ENCODE peak calls at places on chromosomes 13 and 19, in four cellular contexts. B, W, V and X are unnamed samples. For H3K36me3, the result is how much of the 10 kb centered on the place peaks cover.

GRCh38 chr13:65985632-65986031 is 1244.5 kb downstream of the PCDH9 start:
- DNase-seq in B (no peak), V (peak), W (no peak), X (no peak)

GRCh38 chr19:50639121-50640112 is at the start of gene SYT3:
- DNase-seq in B (peak), W (peak), V (peak), X (no peak)

GRCh38 chr19:45103625-45104319 is 10.8 kb downstream of the PPP1R37 start:
- DNase-seq in W (no peak), B (no peak), V (no peak), X (no peak)

GRCh38 chr19:28960986-28961705 is 251.8 kb downstream of the UQCRFS1 start:
- DNase-seq in V (no peak), W (no peak), B (peak), X (no peak)

GRCh38 chr13:27450921-27451461 is 627 bp upstream of the MTIF3 start:
- DNase-seq in W (peak), V (peak), B (peak), X (no peak)

GRCh38 chr19:39937094-39937493 is 2.7 kb upstream of the FCGBP start:
- DNase-seq in B (no peak), W (no peak), V (no peak), X (no peak)

GRCh38 chr19:34365463-34366401 is 736 bp downstream of the GPI start:
- DNase-seq in W (peak), B (peak), V (peak), X (no peak)

GRCh38 chr13:23159205-23159586 is 21.6 kb upstream of the SGCG start:
- DNase-seq in V (peak), W (no peak), B (peak), X (no peak)

GRCh38 chr13:32134991-32135390 is 103.4 kb downstream of the FRY start:
- DNase-seq in V (no peak), W (no peak), B (no peak), X (no peak)

GRCh38 chr13:25645681-25646080 is 273.9 kb downstream of the ATP8A2 start:
- DNase-seq in V (no peak), B (no peak), W (no peak), X (no peak)

GRCh38 chr13:68481130-68481529 is 1251.0 kb upstream of the PCDH9 start:
- DNase-seq in B (no peak), V (no peak), W (no peak), X (no peak)

GRCh38 chr19:15072930-15073647 is 8.9 kb upstream of the OR1I1 start:
- DNase-seq in B (no peak), V (no peak), W (no peak), X (no peak)

GRCh38 chr13:79810671-79811070 is 329.7 kb downstream of the NDFIP2 start:
- DNase-seq in V (no peak), B (peak), W (no peak), X (no peak)

GRCh38 chr13:71882120-71882519 is 15.1 kb upstream of the DACH1 start:
- DNase-seq in B (no peak), W (no peak), V (no peak), X (no peak)

GRCh38 chr13:45194081-45194939 is 6.5 kb downstream of the KCTD4 start:
- DNase-seq in V (peak), B (peak), W (peak), X (no peak)

GRCh38 chr19:17037184-17037583 is 10.6 kb upstream of the CPAMD8 start:
- DNase-seq in B (no peak), V (no peak), W (no peak), X (no peak)

GRCh38 chr19:10363789-10364281 is 16.5 kb downstream of the TYK2 start:
- DNase-seq in B (no peak), W (no peak), V (no peak), X (no peak)

GRCh38 chr19:35414442-35414841 is 33.6 kb upstream of the FFAR2 start:
- DNase-seq in B (no peak), V (no peak), W (no peak), X (no peak)

GRCh38 chr13:35785563-35786327 is 309.3 kb upstream of the MAB21L1 start:
- DNase-seq in V (no peak), B (no peak), W (no peak), X (no peak)

GRCh38 chr19:11444059-11444458 is 8.6 kb downstream of the PRKCSH start:
- DNase-seq in W (no peak), V (no peak), B (no peak), X (no peak)

GRCh38 chr19:11331502-11331901 is 8.0 kb downstream of the RAB3D start:
- DNase-seq in B (no peak), W (no peak), V (no peak), X (no peak)

GRCh38 chr19:16508546-16508945 is 12.4 kb downstream of the C19orf44 start:
- DNase-seq in W (no peak), V (no peak), B (no peak), X (no peak)

GRCh38 chr13:45296259-45296658 is 44.7 kb downstream of the TPT1 start:
- DNase-seq in V (no peak), B (peak), W (no peak), X (no peak)

GRCh38 chr19:31279436-31279765 is 69.8 kb downstream of the TSHZ3 start:
- DNase-seq in B (no peak), V (no peak), W (peak), X (no peak)

GRCh38 chr19:56110515-56111448 is 10.3 kb downstream of the ZNF787 start:
- DNase-seq in V (peak), W (no peak), B (peak), X (no peak)

GRCh38 chr19:39398297-39398864 is 7.2 kb downstream of the MED29 start:
- DNase-seq in B (peak), W (peak), V (peak), X (no peak)

GRCh38 chr19:51590441-51590840 is 19.4 kb downstream of the ZNF175 start:
- DNase-seq in W (no peak), V (no peak), B (no peak), X (no peak)

GRCh38 chr19:39997595-39998216 is 846 bp downstream of the ZNF546 start:
- DNase-seq in W (no peak), B (peak), V (peak), X (no peak)

GRCh38 chr13:79767126-79767525 is 286.2 kb downstream of the NDFIP2 start:
- DNase-seq in V (no peak), B (no peak), W (no peak), X (no peak)

GRCh38 chr19:51688665-51689571 is 4.2 kb upstream of the SPACA6 start:
- DNase-seq in V (peak), B (peak), W (peak), X (no peak)

GRCh38 chr19:18393836-18394235 is 3.6 kb downstream of the LRRC25 start:
- DNase-seq in V (no peak), B (no peak), W (no peak), X (no peak)
- TF ChIP-seq POLR2A in V (no peak), B (no peak), W (no peak), X (no peak)

GRCh38 chr13:112822851-112823250 is 133.0 kb downstream of the ATP11A start:
- DNase-seq in V (no peak), B (no peak), W (peak), X (no peak)
- H3K36me3 ChIP-seq in V (under half), B (under half), W (half or more), X (under half)

DNA sequence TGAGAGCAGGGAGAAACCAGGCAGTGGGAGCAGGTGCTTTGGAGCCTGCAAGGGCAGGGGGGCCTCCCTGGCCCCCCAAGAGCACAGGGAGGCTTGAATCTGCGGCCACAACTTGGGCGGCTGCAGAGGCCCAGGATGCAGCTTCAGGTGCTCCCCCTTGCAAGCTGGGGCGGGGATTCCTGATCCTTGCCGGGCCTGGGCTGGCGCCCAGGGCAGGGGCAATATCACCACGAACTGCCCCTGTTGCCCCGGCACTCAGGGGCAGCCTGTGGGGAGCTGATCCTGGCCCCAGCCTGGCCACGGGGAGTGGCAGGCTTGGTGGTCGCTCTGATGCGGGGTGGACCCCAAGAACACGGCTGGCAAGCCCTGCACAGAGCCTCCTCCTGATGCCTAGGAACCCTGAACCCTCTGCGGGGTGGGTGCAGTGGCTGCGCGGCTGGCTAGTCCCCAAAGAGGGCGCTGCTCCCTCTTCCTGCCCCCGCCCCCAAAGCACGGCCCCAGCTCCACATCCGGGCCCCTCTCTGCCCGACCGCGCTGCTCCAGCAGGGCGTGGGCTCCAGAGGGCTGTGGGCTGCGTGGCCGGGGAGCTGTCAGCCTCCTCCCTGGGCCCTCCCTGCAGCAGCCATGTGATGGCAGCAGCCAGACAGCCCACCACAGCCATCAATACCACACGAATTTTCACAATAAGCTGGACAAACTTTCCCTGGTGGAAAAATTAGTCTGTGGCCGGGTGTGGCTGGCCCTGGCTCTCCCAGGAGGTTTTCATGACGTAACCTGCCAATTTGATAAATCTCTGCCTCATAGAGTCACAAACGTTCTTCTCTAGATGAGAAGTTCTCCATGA is 21.0 kb downstream of the TNFSF9 start:
- DNase-seq in V (peak), B (no peak), W (no peak), X (no peak)
- TF ChIP-seq POLR2A in V (no peak), B (no peak), W (no peak), X (no peak)

GRCh38 chr19:6261883-6262282 is 17.9 kb downstream of the MLLT1 start:
- DNase-seq in V (no peak), B (no peak), W (no peak), X (no peak)
- H3K36me3 ChIP-seq in V (under half), B (half or more), W (half or more), X (half or more)

DNA sequence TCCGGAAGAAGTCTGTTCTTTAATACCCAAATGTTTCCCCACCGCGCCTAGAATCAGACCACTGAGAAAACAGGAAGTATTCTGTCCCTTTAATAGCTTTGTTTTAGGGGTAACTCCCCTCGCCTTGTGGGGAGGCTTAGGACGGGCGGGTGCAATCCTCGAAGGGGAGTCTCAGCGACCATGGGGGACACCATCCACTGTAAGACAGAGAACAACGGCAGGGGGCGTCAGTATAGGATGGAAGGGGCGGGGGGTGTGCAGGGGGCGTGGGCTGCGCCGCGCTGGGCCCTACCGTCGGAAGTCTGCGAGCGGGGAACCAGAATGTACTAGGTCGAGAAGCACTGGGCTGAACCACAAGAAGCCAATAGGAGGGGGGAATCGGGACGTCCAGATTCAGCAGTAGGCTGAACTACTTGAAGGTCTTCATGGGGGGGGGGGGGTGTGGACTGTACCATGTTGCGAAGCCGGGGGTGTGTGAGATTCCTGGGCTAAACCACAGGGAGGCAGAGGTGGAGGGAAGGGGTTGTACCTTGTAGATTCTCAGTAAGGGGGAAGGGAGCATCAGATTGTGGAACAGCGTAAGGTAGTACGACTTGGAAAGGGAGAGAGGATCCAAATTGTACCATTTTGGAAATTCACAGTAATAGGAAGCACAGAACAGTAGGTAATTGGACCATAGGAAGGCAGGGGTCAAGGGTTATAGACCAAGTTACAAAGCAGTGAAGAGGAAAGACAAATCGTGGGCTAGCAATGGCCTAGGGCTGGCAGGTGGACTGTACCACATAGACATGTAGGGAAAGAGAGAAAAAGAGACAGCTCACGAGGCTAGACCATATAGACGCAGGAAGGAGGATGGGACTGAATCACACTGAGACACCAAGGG is 1.0 kb upstream of the DBP start:
- DNase-seq in W (peak), V (peak), B (peak), X (peak)
- TF ChIP-seq POLR2A in W (peak), V (peak), B (no peak), X (peak)

DNA sequence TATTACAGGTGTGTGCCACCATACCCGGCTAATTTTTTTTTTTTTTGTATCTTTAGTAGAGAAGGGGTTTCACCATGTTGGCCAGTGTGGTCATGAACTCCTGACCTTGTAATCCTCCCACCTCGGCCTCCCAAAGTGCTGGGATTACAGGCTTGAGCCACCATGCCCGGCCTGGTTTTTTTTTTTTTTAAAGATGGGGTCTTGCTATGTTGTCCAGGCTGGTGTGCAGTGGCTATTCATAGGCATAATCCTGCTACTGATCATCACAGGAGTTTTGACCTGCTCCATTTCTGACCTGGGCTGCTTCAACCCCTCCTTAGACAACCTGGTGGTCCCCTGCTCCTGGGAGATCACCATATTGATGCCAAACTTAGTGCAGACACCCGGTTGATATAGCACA is 9.7 kb downstream of the PLAUR start:
- DNase-seq in W (no peak), V (no peak), B (no peak), X (no peak)
- H3K36me3 ChIP-seq in W (under half), V (under half), B (half or more), X (under half)